ENCODE peak calls at places on chromosomes 6 and 20, in four cellular contexts. Q is thyroid gland, O is mesendoderm, X is fibroblast of lung. L is an unnamed sample.

GRCh38 chr20:35739294-35740163 is 2.5 kb downstream of the RBM39 start:
- DNase-seq in X (peak), Q (no peak), O (peak), L (no peak)

GRCh38 chr6:30727920-30728605 is 7.9 kb downstream of the TUBB start:
- DNase-seq in X (peak), O (peak), Q (no peak), L (no peak)

GRCh38 chr6:166588691-166589333 is 2.3 kb upstream of the RAMACL start:
- DNase-seq in O (no peak), Q (peak), X (no peak), L (peak)

GRCh38 chr6:17907467-17908229 is 79.8 kb downstream of the KIF13A start:
- DNase-seq in O (peak), Q (peak), X (peak), L (peak)

GRCh38 chr6:90019216-90019615 is 124.9 kb downstream of the GJA10 start:
- DNase-seq in Q (no peak), X (no peak), O (no peak), L (no peak)

GRCh38 chr6:7914991-7915789 is 4.6 kb upstream of the TXNDC5 start:
- DNase-seq in O (no peak), Q (peak), X (peak), L (peak)

GRCh38 chr6:40532349-40533028 is 54.7 kb downstream of the LRFN2 start:
- DNase-seq in O (no peak), Q (no peak), X (no peak), L (no peak)

GRCh38 chr20:1242530-1242929 is 16.7 kb downstream of the RAD21L1 start:
- DNase-seq in O (no peak), Q (no peak), X (peak), L (peak)

GRCh38 chr6:118708055-118708454 is 56.7 kb upstream of the CEP85L start:
- DNase-seq in Q (no peak), X (peak), O (peak), L (no peak)

GRCh38 chr6:66435321-66435720 is 728.3 kb upstream of the EYS start:
- DNase-seq in Q (no peak), X (no peak), O (no peak), L (no peak)

GRCh38 chr20:49853640-49854039 is 41.0 kb downstream of the SLC9A8 start:
- DNase-seq in O (peak), X (peak), Q (peak), L (peak)

GRCh38 chr6:64803470-64804166 is 903.4 kb downstream of the EYS start:
- DNase-seq in Q (no peak), O (no peak), X (no peak), L (no peak)

GRCh38 chr20:4056880-4057279 is 41.5 kb upstream of the RNF24 start:
- DNase-seq in X (no peak), Q (no peak), O (no peak), L (no peak)

GRCh38 chr6:163340201-163340887 is 74.2 kb upstream of the QKI start:
- DNase-seq in O (no peak), Q (no peak), X (no peak), L (no peak)

GRCh38 chr6:77337392-77337791 is 125.9 kb downstream of the HTR1B start:
- DNase-seq in O (peak), X (no peak), Q (no peak), L (no peak)

GRCh38 chr6:18186033-18186432 is 30.8 kb downstream of the KDM1B start:
- DNase-seq in O (peak), Q (peak), X (no peak), L (no peak)

GRCh38 chr6:42498473-42499128 is 46.9 kb upstream of the TRERF1 start:
- DNase-seq in Q (peak), O (peak), X (no peak), L (no peak)

GRCh38 chr20:62053465-62054196 is 12.1 kb downstream of the TAF4 start:
- DNase-seq in X (no peak), O (no peak), Q (no peak), L (no peak)

GRCh38 chr6:136763255-136763654 is 29.0 kb downstream of the MAP3K5 start:
- DNase-seq in X (no peak), O (no peak), Q (no peak), L (no peak)

GRCh38 chr6:44004625-44005506 is 122.4 kb downstream of the MRPL14 start:
- DNase-seq in O (no peak), X (no peak), Q (peak), L (peak)

GRCh38 chr20:53738039-53738944 is 144.7 kb upstream of the ZNF217 start:
- DNase-seq in O (peak), Q (peak), X (peak), L (peak)

GRCh38 chr20:37262516-37262915 is 902 bp upstream of the GHRH start:
- DNase-seq in Q (no peak), O (no peak), X (no peak), L (no peak)

GRCh38 chr6:36605560-36606391 is 11.6 kb downstream of the SRSF3 start:
- DNase-seq in Q (no peak), O (no peak), X (no peak), L (no peak)

GRCh38 chr6:45610832-45611231 is 233.1 kb upstream of the SUPT3H start:
- DNase-seq in Q (no peak), X (no peak), O (no peak), L (no peak)

GRCh38 chr6:52574709-52575489 is 2.0 kb downstream of the TRAM2 start:
- DNase-seq in X (peak), Q (peak), O (no peak), L (peak)

GRCh38 chr6:19851273-19852089 is 14.3 kb downstream of the ID4 start:
- DNase-seq in Q (peak), X (peak), O (peak), L (peak)

GRCh38 chr20:17456226-17456625 is 75.0 kb downstream of the BFSP1 start:
- DNase-seq in O (no peak), X (no peak), Q (no peak), L (no peak)

GRCh38 chr20:33992923-33993799 is 550 bp upstream of the RALY start:
- DNase-seq in X (peak), O (peak), Q (peak), L (peak)

GRCh38 chr20:8399963-8400362 is 267.9 kb downstream of the PLCB1 start:
- DNase-seq in O (no peak), X (no peak), Q (no peak), L (no peak)

GRCh38 chr20:25236450-25237304 is 11.2 kb upstream of the PYGB start:
- DNase-seq in X (no peak), Q (no peak), O (peak), L (no peak)

GRCh38 chr6:107330190-107330589 is 129.2 kb downstream of the PDSS2 start:
- DNase-seq in O (no peak), X (no peak), Q (peak), L (no peak)
- H3K4me3 ChIP-seq in O (no peak), X (no peak), Q (no peak), L (no peak)

GRCh38 chr6:132399376-132400074 is 1.8 kb downstream of the MOXD1 start:
- DNase-seq in X (peak), O (no peak), Q (no peak), L (no peak)

GRCh38 chr6:132392292-132392691 is 9.0 kb downstream of the MOXD1 start:
- DNase-seq in Q (no peak), O (no peak), X (no peak), L (no peak)

GRCh38 chr6:132391391-132392291 is 9.6 kb downstream of the MOXD1 start:
- DNase-seq in O (no peak), Q (peak), X (peak), L (peak)

GRCh38 chr6:132392792-132393191 is 8.5 kb downstream of the MOXD1 start:
- DNase-seq in O (peak), Q (no peak), X (no peak), L (no peak)

DNA sequence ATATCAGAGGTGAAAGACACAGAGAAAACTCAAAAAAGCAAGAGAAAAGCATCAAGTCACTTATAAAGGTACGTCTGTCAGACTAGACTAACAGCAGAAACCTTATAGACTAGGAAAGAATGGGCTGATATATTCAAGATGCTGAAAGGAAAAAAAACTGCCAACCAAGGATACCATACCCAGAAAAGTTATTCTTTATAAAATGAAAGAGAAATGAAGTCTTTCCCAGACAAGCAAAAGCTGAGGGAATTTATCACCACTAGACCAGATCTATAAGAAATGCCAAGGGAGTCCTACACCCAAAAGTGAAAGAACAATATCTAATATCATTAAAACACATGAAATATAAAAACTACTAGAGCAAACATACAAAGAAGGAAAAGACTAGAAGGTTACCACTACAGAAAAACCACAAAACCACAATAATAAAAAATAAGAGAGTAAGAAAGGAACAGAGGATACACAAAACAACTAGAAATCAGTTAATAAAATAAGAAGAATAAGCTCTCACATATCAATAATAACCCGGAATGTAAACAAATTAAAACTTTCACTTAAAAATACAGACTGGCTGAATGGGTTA is 6.2 kb downstream of the MOXD1 start:
- DNase-seq in O (no peak), X (no peak), Q (no peak), L (no peak)
- H3K4me3 ChIP-seq in O (no peak), X (no peak), Q (no peak), L (no peak)

DNA sequence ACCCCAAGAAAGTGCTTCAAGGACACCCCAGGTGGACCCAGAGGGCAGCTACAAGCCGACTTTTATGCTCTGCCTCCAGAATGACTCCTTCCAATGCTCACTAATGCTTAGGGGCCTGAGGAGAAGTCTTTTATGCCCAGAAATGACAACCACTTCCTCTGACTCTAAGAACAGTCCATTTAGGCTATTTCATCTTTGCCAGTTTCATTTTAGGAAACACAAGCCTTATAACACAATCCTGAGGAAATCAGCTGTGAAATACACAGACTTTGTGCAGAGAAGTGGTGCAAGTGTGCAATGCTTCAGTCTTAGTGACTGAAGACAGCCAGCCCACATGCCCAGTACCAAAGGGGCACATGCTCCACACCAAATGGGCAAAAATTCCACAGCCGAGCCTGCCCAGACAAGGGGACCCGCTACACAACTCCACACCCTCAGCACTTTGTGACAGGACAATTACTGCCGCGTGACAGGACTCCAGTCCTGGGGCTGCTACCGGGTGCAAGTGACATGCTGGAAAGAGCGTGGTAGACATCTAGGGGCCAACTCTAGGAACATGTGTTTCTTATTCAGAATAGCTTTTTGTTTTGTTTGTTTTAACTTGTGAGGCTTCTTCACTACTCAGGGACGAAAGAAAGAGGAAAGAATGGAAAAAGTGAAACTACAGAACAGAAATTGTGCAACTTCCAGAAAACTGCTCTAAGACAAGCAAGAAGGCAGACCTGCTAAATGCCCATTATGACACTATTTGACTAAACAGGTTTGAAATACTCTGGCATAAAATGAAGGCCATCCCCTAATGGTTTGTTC is 28.2 kb upstream of the PLAGL1 start:
- DNase-seq in Q (peak), X (peak), O (peak), L (peak)
- H3K4me3 ChIP-seq in Q (no peak), X (peak), O (no peak), L (peak)

GRCh38 chr6:129476810-129477209 is 233.2 kb downstream of the ARHGAP18 start:
- DNase-seq in X (no peak), Q (no peak), O (no peak), L (no peak)

GRCh38 chr6:129481706-129482105 is 228.3 kb downstream of the ARHGAP18 start:
- DNase-seq in O (no peak), X (peak), Q (no peak), L (no peak)

GRCh38 chr6:129476248-129476564 is 233.8 kb downstream of the ARHGAP18 start:
- DNase-seq in O (no peak), X (no peak), Q (no peak), L (no peak)

GRCh38 chr6:129475477-129476247 is 234.3 kb downstream of the ARHGAP18 start:
- DNase-seq in X (peak), Q (no peak), O (peak), L (no peak)

DNA sequence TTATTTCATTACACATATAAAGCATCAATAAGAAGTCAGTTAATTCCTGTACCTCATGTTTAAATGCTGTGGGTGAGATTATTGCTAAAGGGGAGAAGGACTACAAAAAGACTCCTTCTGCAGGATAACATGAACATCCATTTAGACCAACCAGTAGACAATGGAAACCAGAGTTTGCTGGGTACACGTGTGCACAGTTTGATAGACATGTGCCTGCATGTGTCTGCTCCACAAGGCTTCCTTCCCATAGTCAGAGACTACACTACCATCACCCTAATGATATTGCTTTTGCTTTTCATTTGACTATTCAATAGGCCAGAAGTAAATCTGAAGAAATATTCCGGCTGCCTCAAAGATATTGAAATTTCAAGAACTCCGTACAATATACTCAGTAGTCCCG is 231.6 kb downstream of the ARHGAP18 start:
- DNase-seq in X (no peak), O (no peak), Q (no peak), L (no peak)
- H3K4me3 ChIP-seq in X (no peak), O (no peak), Q (no peak), L (no peak)

GRCh38 chr6:3356824-3357420 is 98.2 kb downstream of the PSMG4 start:
- DNase-seq in X (no peak), Q (no peak), O (no peak), L (no peak)
- H3K4me3 ChIP-seq in X (no peak), Q (no peak), O (no peak), L (no peak)